ENCODE peak calls at places on chromosomes 7 and 10, in nine cellular contexts. Q is IMR-90, S is left ventricle myocardium inferior, R is GM12865, B is foreskin fibroblast, C is astrocyte, Y is heart left ventricle, T is Panc1, E is kidney. I is an unnamed sample.
A peak's percentile ranks its signal among the peaks of the same experiment; 100 is the strongest.

GRCh38 chr7:101519324-101520017 is 109.6 kb downstream of the MYL10 start:
- DNase-seq in B (peak; percentile 96), T (no peak), E (no peak), Y (no peak), Q (peak; percentile 99), S (no peak), C (peak; percentile 60), R (no peak), I (no peak)

GRCh38 chr10:18501198-18501597 is 150.2 kb downstream of the NSUN6 start:
- DNase-seq in R (peak; percentile 61), Q (peak; percentile 72), T (no peak), S (no peak), Y (no peak), E (no peak), B (peak; percentile 9), C (peak; percentile 46), I (no peak)

GRCh38 chr10:10209152-10209551 is 808.5 kb upstream of the CELF2 start:
- DNase-seq in E (no peak), C (peak; percentile 2), S (peak; percentile 15), T (no peak), Q (peak; percentile 59), R (peak; percentile 76), B (peak; percentile 1), Y (peak; percentile 25), I (peak; percentile 32)

GRCh38 chr10:94358480-94358879 is 4.3 kb downstream of the NOC3L start:
- DNase-seq in B (peak; percentile 83), C (peak; percentile 96), Y (no peak), Q (peak; percentile 96), E (no peak), T (no peak), R (no peak), S (no peak), I (no peak)

GRCh38 chr10:119535310-119535709 is 7.2 kb downstream of the RGS10 start:
- DNase-seq in Q (peak; percentile 78), C (no peak), R (no peak), E (no peak), S (no peak), Y (no peak), B (no peak), T (no peak), I (no peak)

GRCh38 chr7:78702770-78703169 is 750.7 kb downstream of the MAGI2 start:
- DNase-seq in Y (no peak), B (peak; percentile 77), Q (peak; percentile 99), R (no peak), T (peak; percentile 88), S (no peak), E (no peak), C (peak; percentile 98), I (no peak)

GRCh38 chr7:51255050-51255449 is 61.6 kb downstream of the COBL start:
- DNase-seq in S (no peak), R (no peak), E (no peak), B (no peak), C (no peak), Q (no peak), T (no peak), Y (no peak), I (no peak)

GRCh38 chr10:113259841-113260240 is 293.0 kb upstream of the HABP2 start:
- DNase-seq in S (no peak), C (no peak), Y (no peak), Q (no peak), T (no peak), E (no peak), R (no peak), B (no peak), I (no peak)

GRCh38 chr10:48437546-48437945 is 131.1 kb downstream of the MAPK8 start:
- DNase-seq in R (no peak), B (no peak), S (no peak), E (no peak), T (no peak), C (no peak), Q (no peak), Y (no peak), I (no peak)

GRCh38 chr10:78215645-78216044 is 182.0 kb downstream of the RPS24 start:
- DNase-seq in T (no peak), Q (peak; percentile 61), E (peak; percentile 93), S (peak; percentile 83), B (peak; percentile 17), C (peak; percentile 51), Y (peak; percentile 91), R (no peak), I (no peak)

GRCh38 chr10:59012839-59013238 is 163.6 kb upstream of the PHYHIPL start:
- DNase-seq in Y (no peak), B (no peak), Q (no peak), C (no peak), R (no peak), S (no peak), T (no peak), E (no peak), I (no peak)

GRCh38 chr10:42876945-42877344 is 94.3 kb downstream of the BMS1 start:
- DNase-seq in Y (no peak), T (no peak), R (no peak), E (no peak), Q (no peak), C (no peak), S (no peak), B (no peak), I (peak; percentile 21)

GRCh38 chr7:153942036-153942435 is 110.2 kb upstream of the DPP6 start:
- DNase-seq in B (no peak), T (no peak), Y (no peak), R (no peak), C (no peak), S (no peak), Q (no peak), E (no peak), I (no peak)

GRCh38 chr7:988426-988911 is 5.5 kb downstream of the CYP2W1 start:
- DNase-seq in Q (no peak), T (no peak), S (no peak), R (no peak), Y (no peak), E (no peak), B (no peak), C (no peak), I (no peak)

GRCh38 chr7:140924019-140924820 is 509 bp downstream of the BRAF start:
- DNase-seq in T (no peak), E (peak; percentile 94), R (peak; percentile 88), B (peak; percentile 35), Q (peak; percentile 68), S (peak; percentile 81), Y (peak; percentile 78), C (peak; percentile 49), I (peak; percentile 74)

GRCh38 chr10:97117372-97117771 is 68.4 kb downstream of the SLIT1 start:
- DNase-seq in B (no peak), Q (no peak), T (peak; percentile 5), C (no peak), E (no peak), R (no peak), Y (no peak), S (no peak), I (no peak)
- TF ChIP-seq CTCF in B (peak; percentile 26), Q (peak; percentile 37), T (no peak), C (peak; percentile 26), E (no peak), R (peak; percentile 25), Y (peak; percentile 23), S (peak; percentile 66), I (no peak)

DNA sequence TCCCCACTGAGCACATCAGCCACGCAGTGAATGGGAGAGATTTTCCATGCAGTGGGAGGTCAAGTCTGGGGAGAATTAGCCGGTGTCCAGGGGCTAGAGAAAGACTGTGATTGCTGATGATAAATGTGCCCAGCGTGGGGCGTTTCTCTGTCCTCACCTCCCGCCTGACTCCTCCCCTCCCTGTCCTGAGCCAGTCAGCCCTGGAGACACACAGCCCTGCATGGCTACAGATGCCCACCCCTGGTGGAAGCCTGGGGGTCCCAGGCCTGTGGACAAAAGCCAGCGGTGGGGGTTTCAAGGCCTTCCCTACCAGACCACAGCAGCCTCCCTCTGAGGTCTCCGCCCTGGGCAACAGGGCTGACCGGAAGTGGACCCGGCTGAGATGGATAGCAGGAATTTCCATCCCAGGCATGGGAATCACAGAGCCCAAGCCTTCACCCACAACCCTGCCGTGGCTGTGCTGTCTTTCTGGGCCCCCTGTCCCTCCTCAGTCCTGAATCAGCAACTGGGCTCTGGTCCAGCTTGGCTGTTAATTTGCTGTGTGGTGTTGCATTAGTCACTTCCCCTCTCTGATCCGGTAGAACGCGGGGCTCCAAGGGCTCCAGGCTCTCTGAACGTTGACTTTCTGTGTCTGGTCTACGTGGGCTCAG is 46.8 kb upstream of the SLC29A3 start:
- DNase-seq in T (no peak), E (peak; percentile 56), Q (peak; percentile 80), B (peak; percentile 77), C (peak; percentile 75), S (no peak), Y (peak; percentile 49), R (no peak), I (no peak)
- TF ChIP-seq CTCF in T (no peak), E (no peak), Q (no peak), B (no peak), C (no peak), S (no peak), Y (no peak), R (no peak), I (no peak)

GRCh38 chr7:129055861-129056464 is 1.1 kb upstream of the TNPO3 start:
- DNase-seq in R (no peak), E (no peak), C (no peak), S (no peak), T (no peak), Y (no peak), Q (no peak), B (no peak), I (no peak)

GRCh38 chr7:129052441-129052840 is 2.5 kb downstream of the TNPO3 start:
- DNase-seq in R (no peak), Q (no peak), Y (no peak), S (no peak), B (no peak), T (no peak), C (no peak), E (no peak), I (no peak)

GRCh38 chr7:129054438-129055293 is at the start of gene TNPO3:
- DNase-seq in B (peak; percentile 85), S (peak; percentile 94), E (peak; percentile 97), C (peak; percentile 82), R (peak; percentile 95), Y (peak; percentile 95), T (peak; percentile 89), Q (peak; percentile 88), I (peak; percentile 95)

GRCh38 chr7:129053938-129054437 is 923 bp downstream of the TNPO3 start:
- DNase-seq in S (no peak), E (no peak), T (peak; percentile 35), Q (peak; percentile 32), Y (no peak), C (peak; percentile 18), R (no peak), B (peak; percentile 10), I (no peak)

GRCh38 chr7:129055294-129055816 is 444 bp upstream of the TNPO3 start:
- DNase-seq in Y (no peak), R (no peak), Q (no peak), E (no peak), T (no peak), S (no peak), B (no peak), C (no peak), I (no peak)
- TF ChIP-seq CTCF in Y (no peak), R (no peak), Q (no peak), E (no peak), T (no peak), S (no peak), B (no peak), C (no peak), I (no peak)

DNA sequence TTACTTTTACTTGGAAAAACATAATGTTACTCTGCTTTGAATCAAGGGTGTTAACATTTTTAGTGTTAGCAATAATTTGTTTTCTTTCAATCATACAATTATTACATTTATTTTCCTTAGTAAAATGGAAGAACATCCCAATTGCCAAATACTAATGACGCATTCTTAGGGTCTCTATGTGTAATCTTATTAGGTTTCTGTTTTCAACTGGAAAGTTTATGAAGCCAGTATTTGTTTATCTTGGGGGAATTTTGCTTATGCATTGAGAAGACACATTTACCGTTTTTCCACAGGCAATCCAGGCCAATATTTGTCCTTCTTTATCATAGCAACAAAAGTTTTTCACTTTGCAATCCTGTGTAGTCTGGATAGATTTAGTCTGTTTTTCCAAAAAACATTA is 134.5 kb downstream of the CPED1 start:
- DNase-seq in T (no peak), C (no peak), S (no peak), Q (peak; percentile 45), E (no peak), B (no peak), R (no peak), Y (no peak), I (no peak)
- TF ChIP-seq CTCF in T (no peak), C (no peak), S (no peak), Q (no peak), E (no peak), B (no peak), R (no peak), Y (no peak), I (no peak)